ENCODE peak calls at places on chromosome 17, in four cellular contexts. One of them, this sample, is unnamed. For H3K4me1 and H3K36me3, the result is how much of the 10 kb centered on the place peaks cover.

GRCh38 chr17:79028496-79029326 is 4.7 kb downstream of the C1QTNF1 start:
- DNase-seq in adrenal gland: no peak
- DNase-seq in lung: no peak
- DNase-seq in effector memory CD4-positive, alpha-beta T cell: no peak
- DNase-seq in this sample: no peak

GRCh38 chr17:13337864-13338371 is 263.8 kb downstream of the HS3ST3A1 start:
- DNase-seq in effector memory CD4-positive, alpha-beta T cell: no peak
- DNase-seq in lung: no peak
- DNase-seq in adrenal gland: peak
- DNase-seq in this sample: no peak

GRCh38 chr17:17243163-17243562 is 6.2 kb upstream of the FLCN start:
- DNase-seq in effector memory CD4-positive, alpha-beta T cell: no peak
- DNase-seq in adrenal gland: no peak
- DNase-seq in lung: no peak
- DNase-seq in this sample: no peak

GRCh38 chr17:8123695-8124349 is at the start of gene HES7:
- DNase-seq in effector memory CD4-positive, alpha-beta T cell: no peak
- DNase-seq in adrenal gland: no peak
- DNase-seq in lung: no peak
- DNase-seq in this sample: no peak

GRCh38 chr17:40963838-40964237 is 2.9 kb downstream of the KRT39 start:
- DNase-seq in effector memory CD4-positive, alpha-beta T cell: no peak
- DNase-seq in lung: no peak
- DNase-seq in adrenal gland: no peak
- DNase-seq in this sample: peak

GRCh38 chr17:72457712-72458111 is 336.9 kb downstream of the SOX9 start:
- DNase-seq in adrenal gland: no peak
- DNase-seq in effector memory CD4-positive, alpha-beta T cell: no peak
- DNase-seq in lung: no peak
- DNase-seq in this sample: no peak

GRCh38 chr17:71900830-71901229 is 220.0 kb upstream of the SOX9 start:
- DNase-seq in lung: no peak
- DNase-seq in effector memory CD4-positive, alpha-beta T cell: no peak
- DNase-seq in adrenal gland: no peak
- DNase-seq in this sample: no peak

GRCh38 chr17:54864636-54865420 is 35.8 kb upstream of the TOM1L1 start:
- DNase-seq in adrenal gland: peak
- DNase-seq in lung: no peak
- DNase-seq in effector memory CD4-positive, alpha-beta T cell: no peak
- DNase-seq in this sample: no peak

GRCh38 chr17:66633322-66633965 is 201.5 kb upstream of the CACNG5 start:
- DNase-seq in lung: no peak
- DNase-seq in adrenal gland: no peak
- DNase-seq in effector memory CD4-positive, alpha-beta T cell: no peak
- DNase-seq in this sample: no peak

GRCh38 chr17:2532146-2532720 is 20.5 kb upstream of the METTL16 start:
- DNase-seq in adrenal gland: no peak
- DNase-seq in effector memory CD4-positive, alpha-beta T cell: no peak
- DNase-seq in lung: no peak
- DNase-seq in this sample: no peak

GRCh38 chr17:34980353-34980680 is at the start of gene LIG3:
- DNase-seq in lung: peak
- DNase-seq in adrenal gland: peak
- DNase-seq in effector memory CD4-positive, alpha-beta T cell: peak
- DNase-seq in this sample: peak

GRCh38 chr17:58279016-58279671 is 1.6 kb downstream of the MPO start:
- DNase-seq in adrenal gland: peak
- DNase-seq in lung: peak
- DNase-seq in effector memory CD4-positive, alpha-beta T cell: no peak
- DNase-seq in this sample: no peak

GRCh38 chr17:32920293-32920692 is 7.7 kb upstream of the TMEM98 start:
- DNase-seq in effector memory CD4-positive, alpha-beta T cell: no peak
- DNase-seq in adrenal gland: no peak
- DNase-seq in lung: no peak
- DNase-seq in this sample: no peak

GRCh38 chr17:74610108-74610507 is 13.4 kb downstream of the CD300E start:
- DNase-seq in lung: no peak
- DNase-seq in effector memory CD4-positive, alpha-beta T cell: no peak
- DNase-seq in adrenal gland: no peak
- DNase-seq in this sample: no peak

GRCh38 chr17:10050597-10051101 is 145.6 kb upstream of the RCVRN start:
- DNase-seq in adrenal gland: peak
- DNase-seq in lung: no peak
- DNase-seq in effector memory CD4-positive, alpha-beta T cell: no peak
- DNase-seq in this sample: no peak

GRCh38 chr17:50495217-50495823 is 12.9 kb upstream of the MYCBPAP start:
- DNase-seq in effector memory CD4-positive, alpha-beta T cell: no peak
- DNase-seq in adrenal gland: no peak
- DNase-seq in lung: no peak
- DNase-seq in this sample: no peak

GRCh38 chr17:40453881-40454630 is 10.8 kb downstream of the IGFBP4 start:
- DNase-seq in adrenal gland: no peak
- DNase-seq in effector memory CD4-positive, alpha-beta T cell: no peak
- DNase-seq in lung: no peak
- DNase-seq in this sample: no peak

GRCh38 chr17:80866050-80866793 is 125.4 kb upstream of the CHMP6 start:
- DNase-seq in lung: peak
- DNase-seq in effector memory CD4-positive, alpha-beta T cell: peak
- DNase-seq in adrenal gland: peak
- DNase-seq in this sample: peak

GRCh38 chr17:69375229-69375628 is 39.3 kb upstream of the MAP2K6 start:
- DNase-seq in effector memory CD4-positive, alpha-beta T cell: no peak
- DNase-seq in lung: no peak
- DNase-seq in adrenal gland: no peak
- DNase-seq in this sample: no peak

GRCh38 chr17:66930933-66931332 is 33.6 kb upstream of the CACNG4 start:
- DNase-seq in adrenal gland: peak
- DNase-seq in lung: no peak
- DNase-seq in effector memory CD4-positive, alpha-beta T cell: no peak
- DNase-seq in this sample: no peak

GRCh38 chr17:1491406-1492248 is 859 bp downstream of the MYO1C start:
- DNase-seq in effector memory CD4-positive, alpha-beta T cell: peak
- DNase-seq in lung: peak
- DNase-seq in adrenal gland: peak
- DNase-seq in this sample: peak

GRCh38 chr17:47879776-47880452 is 16.1 kb upstream of the SP2 start:
- DNase-seq in effector memory CD4-positive, alpha-beta T cell: no peak
- DNase-seq in adrenal gland: no peak
- DNase-seq in lung: no peak
- DNase-seq in this sample: no peak

DNA sequence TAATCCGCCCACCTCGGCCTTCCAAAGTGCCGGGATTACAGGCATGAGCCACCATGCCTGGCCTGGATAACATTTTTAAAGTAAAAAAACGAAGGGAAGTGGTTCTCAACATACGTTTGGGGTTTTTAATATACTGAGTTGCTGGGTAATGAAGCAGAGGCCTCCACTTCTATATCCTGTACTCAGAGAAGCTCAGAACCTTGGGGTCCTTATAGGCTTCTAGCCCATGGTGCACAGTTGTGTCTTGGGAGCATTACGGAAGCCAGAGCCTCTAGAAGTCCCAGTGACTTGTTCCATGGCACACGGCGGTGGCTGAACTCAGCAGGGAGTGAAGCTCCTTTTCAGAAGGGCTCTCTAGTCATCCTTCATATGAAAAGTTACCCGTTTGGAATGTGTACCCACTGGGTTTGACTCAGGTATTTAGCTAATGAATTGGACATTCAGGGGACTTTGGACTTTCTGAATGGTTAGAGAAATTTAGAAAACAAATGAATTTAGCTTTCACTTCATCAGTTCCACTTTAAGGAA is 67.0 kb downstream of the SEC14L1 start:
- DNase-seq in adrenal gland: no peak
- DNase-seq in effector memory CD4-positive, alpha-beta T cell: no peak
- DNase-seq in lung: no peak
- DNase-seq in this sample: no peak
- H3K4me1 ChIP-seq in adrenal gland: under half
- H3K4me1 ChIP-seq in effector memory CD4-positive, alpha-beta T cell: under half
- H3K4me1 ChIP-seq in lung: under half
- H3K4me1 ChIP-seq in this sample: under half

GRCh38 chr17:44932526-44933097 is 15.0 kb downstream of the KIF18B start:
- DNase-seq in effector memory CD4-positive, alpha-beta T cell: no peak
- DNase-seq in lung: no peak
- DNase-seq in adrenal gland: no peak
- DNase-seq in this sample: no peak
- H3K36me3 ChIP-seq in effector memory CD4-positive, alpha-beta T cell: under half
- H3K36me3 ChIP-seq in lung: under half
- H3K36me3 ChIP-seq in adrenal gland: under half
- H3K36me3 ChIP-seq in this sample: under half

DNA sequence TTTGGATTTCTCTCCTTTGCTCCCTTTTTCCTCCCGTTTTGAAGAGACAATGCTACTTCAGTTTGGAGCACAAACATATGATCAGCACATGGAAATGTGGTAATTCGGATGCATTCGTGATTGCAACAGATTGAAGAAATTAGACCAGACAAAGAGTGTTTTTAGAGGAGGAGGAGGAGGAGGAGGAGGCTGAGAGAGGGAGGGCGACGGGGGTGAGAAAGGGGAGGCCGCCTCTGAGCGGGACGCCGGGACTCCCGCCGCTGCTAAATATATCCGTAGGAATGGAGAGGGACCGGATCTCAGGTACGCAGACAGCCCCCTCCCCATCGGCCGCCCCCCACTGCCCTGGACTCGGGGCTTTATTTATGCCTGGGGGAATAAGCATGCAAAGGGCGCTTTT is 179.3 kb downstream of the SEC14L1 start:
- DNase-seq in effector memory CD4-positive, alpha-beta T cell: no peak
- DNase-seq in adrenal gland: peak
- DNase-seq in lung: no peak
- DNase-seq in this sample: no peak
- H3K4me1 ChIP-seq in effector memory CD4-positive, alpha-beta T cell: under half
- H3K4me1 ChIP-seq in adrenal gland: half or more
- H3K4me1 ChIP-seq in lung: under half
- H3K4me1 ChIP-seq in this sample: under half

DNA sequence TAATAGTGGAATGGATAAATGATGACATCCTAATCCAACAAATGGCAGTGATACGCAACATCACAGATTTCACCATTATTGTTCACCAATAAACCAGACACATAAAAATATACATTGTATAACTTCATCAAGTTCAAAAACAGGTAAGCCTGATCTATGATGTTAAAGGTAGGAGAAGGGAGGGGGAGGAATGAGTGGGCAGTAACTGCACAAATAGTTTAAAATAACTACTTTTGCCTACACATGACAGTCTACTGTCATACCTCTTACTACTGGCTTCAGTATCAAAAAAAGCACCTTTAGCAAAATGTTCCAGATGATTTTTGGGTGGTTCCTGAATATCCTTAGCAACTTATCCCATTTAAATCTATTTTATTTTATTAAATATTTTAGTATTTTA is 28.8 kb downstream of the CHCT1 start:
- DNase-seq in adrenal gland: no peak
- DNase-seq in effector memory CD4-positive, alpha-beta T cell: no peak
- DNase-seq in lung: no peak
- DNase-seq in this sample: no peak
- H3K36me3 ChIP-seq in adrenal gland: half or more
- H3K36me3 ChIP-seq in effector memory CD4-positive, alpha-beta T cell: under half
- H3K36me3 ChIP-seq in lung: under half
- H3K36me3 ChIP-seq in this sample: under half

GRCh38 chr17:29613856-29614255 is 8.9 kb downstream of the CORO6 start:
- DNase-seq in lung: no peak
- DNase-seq in adrenal gland: no peak
- DNase-seq in effector memory CD4-positive, alpha-beta T cell: no peak
- DNase-seq in this sample: no peak

GRCh38 chr17:29611351-29612093 is 11.2 kb downstream of the CORO6 start:
- DNase-seq in effector memory CD4-positive, alpha-beta T cell: no peak
- DNase-seq in adrenal gland: no peak
- DNase-seq in lung: no peak
- DNase-seq in this sample: no peak

GRCh38 chr17:29613371-29613837 is 9.3 kb downstream of the CORO6 start:
- DNase-seq in effector memory CD4-positive, alpha-beta T cell: peak
- DNase-seq in lung: peak
- DNase-seq in adrenal gland: peak
- DNase-seq in this sample: peak

GRCh38 chr17:29612094-29612403 is 10.7 kb downstream of the CORO6 start:
- DNase-seq in adrenal gland: no peak
- DNase-seq in effector memory CD4-positive, alpha-beta T cell: no peak
- DNase-seq in lung: no peak
- DNase-seq in this sample: no peak

GRCh38 chr17:29612404-29613370 is 10.0 kb downstream of the CORO6 start:
- DNase-seq in effector memory CD4-positive, alpha-beta T cell: no peak
- DNase-seq in lung: no peak
- DNase-seq in adrenal gland: no peak
- DNase-seq in this sample: no peak
- H3K4me1 ChIP-seq in effector memory CD4-positive, alpha-beta T cell: under half
- H3K4me1 ChIP-seq in lung: under half
- H3K4me1 ChIP-seq in adrenal gland: under half
- H3K4me1 ChIP-seq in this sample: under half

DNA sequence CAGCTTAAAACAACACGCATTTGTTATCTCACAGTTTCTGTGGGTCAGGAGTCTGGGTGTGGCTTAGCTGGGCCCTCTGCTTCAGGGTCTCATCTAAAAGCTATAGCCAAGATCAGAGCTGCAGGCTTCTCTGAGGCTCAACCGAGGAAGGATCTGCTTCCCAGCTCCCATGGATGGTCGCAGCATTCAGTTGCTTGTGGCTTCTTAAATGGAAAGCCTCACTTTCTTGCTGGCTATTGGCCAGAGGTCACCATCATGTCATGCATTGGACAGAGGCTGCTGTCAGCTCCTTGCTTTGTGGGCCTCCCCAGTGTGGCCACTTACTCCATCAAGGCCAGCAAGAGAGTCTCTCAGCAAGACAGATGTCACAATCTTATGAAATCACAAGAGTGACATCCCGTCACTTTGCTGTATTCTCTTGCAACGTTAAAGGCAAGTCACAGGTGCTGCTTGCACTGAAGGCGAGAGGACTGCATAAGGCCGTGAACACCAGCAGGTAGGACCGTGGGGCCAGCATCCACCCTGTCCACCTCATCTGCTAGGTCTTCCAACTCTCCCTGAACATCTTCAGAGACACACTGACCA is 117.8 kb upstream of the TNRC6C start:
- DNase-seq in effector memory CD4-positive, alpha-beta T cell: no peak
- DNase-seq in lung: no peak
- DNase-seq in adrenal gland: no peak
- DNase-seq in this sample: no peak
- H3K36me3 ChIP-seq in effector memory CD4-positive, alpha-beta T cell: under half
- H3K36me3 ChIP-seq in lung: under half
- H3K36me3 ChIP-seq in adrenal gland: under half
- H3K36me3 ChIP-seq in this sample: under half

DNA sequence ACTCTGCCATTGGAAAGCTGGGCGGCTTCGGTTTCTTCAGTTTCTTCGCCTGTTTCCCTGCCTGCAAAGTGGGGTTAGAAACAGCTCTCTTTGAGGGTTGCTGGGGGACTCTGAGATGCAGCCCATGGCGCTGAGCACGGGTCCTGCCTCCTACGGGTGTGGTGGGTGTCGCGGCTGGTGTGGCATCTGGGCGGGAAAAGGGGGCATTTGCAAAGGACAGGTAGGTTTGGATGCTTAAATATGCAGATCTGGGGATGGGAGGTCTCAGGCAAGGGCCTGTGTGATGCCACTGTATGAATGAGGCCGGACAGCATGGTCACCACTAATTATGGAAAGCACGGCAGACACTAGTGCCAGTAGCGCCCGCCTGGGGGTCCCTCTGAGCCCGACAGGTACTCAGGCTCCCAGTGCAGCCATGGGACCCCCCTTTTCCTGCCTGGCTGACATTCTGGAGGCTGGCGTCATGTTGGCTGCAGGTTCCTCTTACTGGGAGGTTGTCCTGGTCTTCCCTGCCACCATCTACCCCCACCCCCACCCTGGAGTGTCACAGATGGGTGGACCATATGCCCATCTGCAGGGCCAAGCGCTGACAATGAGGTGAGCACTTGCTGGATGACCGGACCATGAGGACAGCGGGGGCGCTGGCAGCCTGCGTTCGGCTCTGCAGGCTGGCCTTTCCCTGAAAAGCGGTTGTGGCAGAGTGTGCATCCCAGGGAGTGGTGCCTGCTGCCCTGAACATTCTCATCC is 237.7 kb downstream of the SEC14L1 start:
- DNase-seq in effector memory CD4-positive, alpha-beta T cell: no peak
- DNase-seq in lung: no peak
- DNase-seq in adrenal gland: no peak
- DNase-seq in this sample: no peak
- H3K4me1 ChIP-seq in effector memory CD4-positive, alpha-beta T cell: half or more
- H3K4me1 ChIP-seq in lung: half or more
- H3K4me1 ChIP-seq in adrenal gland: half or more
- H3K4me1 ChIP-seq in this sample: half or more